ENCODE peak calls at places on chromosomes 3 and 15, in ten cellular contexts. Y is stomach, C is breast epithelium, V is endothelial cell of umbilical vein, J is HL-60, Q is transverse colon, U is GM12891, P is Panc1, D is suprapubic skin, B is GM12892. A is an unnamed sample.
A peak's percentile ranks its signal among the peaks of the same experiment; 100 is the strongest.

GRCh38 chr3:27590437-27591320 is 106.5 kb upstream of the SLC4A7 start:
- DNase-seq in Y (no peak), C (no peak), V (peak; percentile 95), J (peak; percentile 29), Q (no peak), U (no peak), P (no peak), D (no peak), B (no peak), A (no peak)

GRCh38 chr15:85750807-85751730 is 43.7 kb downstream of the KLHL25 start:
- DNase-seq in Y (peak; percentile 24), C (peak; percentile 18), V (no peak), J (peak; percentile 38), Q (no peak), U (no peak), P (no peak), D (peak; percentile 77), B (no peak), A (peak; percentile 63)

GRCh38 chr15:23647421-23648375 is at the start of gene MAGEL2:
- DNase-seq in Y (no peak), C (no peak), V (no peak), J (no peak), Q (no peak), U (no peak), P (no peak), D (no peak), B (no peak), A (no peak)

GRCh38 chr15:90933310-90933709 is 961 bp upstream of the HDDC3 start:
- DNase-seq in Y (no peak), C (no peak), V (no peak), J (no peak), Q (no peak), U (no peak), P (no peak), D (no peak), B (no peak), A (no peak)

GRCh38 chr15:85059734-85060133 is 78.1 kb downstream of the PDE8A start:
- DNase-seq in Y (no peak), C (no peak), V (no peak), J (no peak), Q (no peak), U (no peak), P (no peak), D (no peak), B (no peak), A (no peak)

GRCh38 chr3:100882571-100882981 is 110.6 kb downstream of the ABI3BP start:
- DNase-seq in Y (no peak), C (no peak), V (peak; percentile 57), J (no peak), Q (no peak), U (no peak), P (no peak), D (no peak), B (no peak), A (no peak)

GRCh38 chr3:129592362-129593150 is 13.9 kb downstream of the PLXND1 start:
- DNase-seq in Y (no peak), C (peak; percentile 58), V (peak; percentile 68), J (peak; percentile 85), Q (peak; percentile 57), U (no peak), P (no peak), D (no peak), B (no peak), A (peak; percentile 81)

GRCh38 chr3:42668403-42668740 is 14.9 kb downstream of the ZBTB47 start:
- DNase-seq in Y (peak; percentile 8), C (no peak), V (no peak), J (no peak), Q (no peak), U (no peak), P (no peak), D (no peak), B (no peak), A (no peak)

GRCh38 chr3:52926556-52926955 is 29.2 kb upstream of the STIMATE start:
- DNase-seq in Y (no peak), C (no peak), V (no peak), J (no peak), Q (no peak), U (no peak), P (no peak), D (no peak), B (no peak), A (no peak)

GRCh38 chr3:37590328-37591079 is 271.2 kb upstream of the CTDSPL start:
- DNase-seq in Y (peak; percentile 52), C (no peak), V (no peak), J (no peak), Q (peak; percentile 20), U (no peak), P (no peak), D (peak; percentile 84), B (no peak), A (peak; percentile 33)

GRCh38 chr15:20345401-20345958 is 196.1 kb downstream of the GOLGA6L6 start:
- DNase-seq in Y (no peak), C (no peak), V (no peak), J (no peak), Q (no peak), U (no peak), P (no peak), D (no peak), B (no peak), A (no peak)

DNA sequence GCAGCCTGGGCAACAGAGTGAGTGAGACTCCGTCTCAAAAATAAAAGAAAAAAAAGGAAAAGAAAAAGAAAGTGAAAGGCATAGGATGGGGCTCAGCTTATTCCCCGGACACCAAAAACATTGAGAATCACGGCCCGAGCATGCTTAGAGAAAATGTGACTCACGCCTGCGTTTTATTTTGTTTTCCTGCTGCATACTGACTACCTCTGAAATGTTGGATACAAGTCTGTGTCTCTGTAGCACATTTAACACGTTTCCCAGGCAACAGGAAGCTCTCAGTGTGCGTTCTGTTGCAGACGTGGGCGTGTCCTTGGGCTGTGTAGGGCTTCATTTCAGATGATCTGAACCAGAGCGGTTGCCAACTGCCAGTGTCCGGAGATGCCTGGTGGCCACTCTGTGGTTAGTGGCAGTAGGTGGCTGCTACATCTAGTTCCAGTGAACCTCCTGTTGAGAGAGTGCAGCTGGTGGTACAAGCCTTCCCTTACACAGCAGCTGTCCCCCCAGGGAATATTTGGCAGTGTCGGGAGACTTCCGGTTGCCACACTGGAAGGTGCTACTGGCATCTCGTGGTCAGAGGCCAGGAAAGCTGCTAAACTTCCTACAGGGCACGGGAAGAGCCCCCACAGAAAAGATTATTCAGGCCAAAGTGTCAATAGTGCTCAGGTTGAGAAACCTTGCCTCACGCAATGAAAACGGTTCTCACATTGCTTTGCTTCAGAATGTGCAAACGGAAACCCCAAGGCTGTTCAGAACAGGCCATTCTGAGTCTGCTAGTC is 3.0 kb downstream of the SLC51A start:
- DNase-seq in Y (no peak), C (peak; percentile 76), V (peak; percentile 77), J (peak; percentile 97), Q (peak; percentile 65), U (peak; percentile 67), P (no peak), D (no peak), B (peak; percentile 49), A (no peak)
- TF ChIP-seq POLR2AphosphoS5 in Y (peak; percentile 5), C (peak; percentile 15), V (no peak), J (peak; percentile 96), Q (no peak), U (no peak), P (no peak), D (no peak), B (no peak), A (peak; percentile 14)

DNA sequence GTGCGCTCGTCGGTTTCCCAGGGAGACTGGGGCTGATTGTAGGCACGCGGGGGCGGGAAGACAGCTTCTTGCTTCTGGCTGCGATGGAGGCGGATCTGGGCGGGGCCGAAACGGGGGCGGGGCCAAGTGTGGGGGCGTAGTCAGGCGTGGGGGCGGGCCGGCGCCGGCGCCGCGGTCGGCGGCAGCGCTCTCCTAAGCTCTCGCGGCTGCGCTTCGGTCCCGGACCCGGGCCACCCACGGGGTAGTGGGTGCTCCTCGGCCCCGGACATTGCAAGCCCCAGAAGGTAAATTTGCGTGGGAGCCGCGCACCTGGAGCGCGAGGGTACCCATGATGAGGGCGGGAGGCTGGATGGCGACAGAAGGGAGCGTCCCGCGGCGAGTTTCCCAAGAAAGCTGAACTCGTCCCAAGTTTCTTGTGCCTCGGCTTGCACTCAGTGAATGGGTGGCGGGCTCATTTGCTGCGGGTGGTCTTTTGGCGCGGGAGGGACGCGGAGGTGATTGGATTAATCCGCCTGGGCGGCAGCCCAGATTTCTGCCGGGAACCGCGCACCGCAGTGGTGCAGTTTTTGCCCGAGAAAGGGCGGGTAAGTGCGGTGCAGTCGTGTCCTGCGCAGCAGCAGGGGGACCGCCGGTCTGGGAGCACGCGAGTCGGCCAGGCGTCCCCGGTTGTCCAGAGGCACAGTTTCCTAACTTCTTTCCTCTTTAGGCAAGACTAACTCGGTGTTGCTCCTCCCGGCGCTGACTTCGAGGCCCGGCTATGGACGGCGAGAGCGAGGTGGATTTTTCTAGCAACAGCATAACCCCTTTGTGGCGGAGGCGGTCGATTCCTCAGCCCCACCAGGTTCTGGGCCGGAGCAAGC is at the start of gene ARHGEF26:
- DNase-seq in Y (peak; percentile 89), C (peak; percentile 74), V (peak; percentile 84), J (peak; percentile 50), Q (peak; percentile 91), U (peak; percentile 56), P (no peak), D (peak; percentile 94), B (peak; percentile 54), A (peak; percentile 98)
- TF ChIP-seq POLR2AphosphoS5 in Y (peak; percentile 45), C (peak; percentile 51), V (no peak), J (no peak), Q (peak; percentile 73), U (no peak), P (no peak), D (peak; percentile 5), B (no peak), A (no peak)

DNA sequence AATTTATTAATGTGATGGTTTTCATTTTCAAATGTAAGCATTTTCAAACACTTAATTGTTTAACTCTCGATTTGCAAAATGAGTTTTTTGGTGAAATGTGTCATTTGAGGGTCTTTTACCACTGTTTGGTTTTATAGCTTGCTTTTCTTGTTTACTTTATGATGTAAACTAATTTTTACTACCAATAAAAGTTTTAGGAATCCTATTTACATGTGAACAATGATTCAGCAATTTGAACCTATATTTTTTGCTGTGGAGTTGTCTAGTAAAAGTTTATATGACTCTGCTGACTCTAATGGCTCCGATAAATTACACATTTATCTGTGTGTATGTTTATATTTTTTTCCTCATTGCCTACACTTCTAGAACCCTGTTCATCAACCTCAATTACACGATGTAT is 89.3 kb downstream of the PTPRG start:
- DNase-seq in Y (no peak), C (no peak), V (no peak), J (no peak), Q (no peak), U (no peak), P (no peak), D (no peak), B (no peak), A (no peak)
- TF ChIP-seq POLR2AphosphoS5 in Y (no peak), C (no peak), V (no peak), J (no peak), Q (no peak), U (no peak), P (no peak), D (no peak), B (no peak), A (no peak)

DNA sequence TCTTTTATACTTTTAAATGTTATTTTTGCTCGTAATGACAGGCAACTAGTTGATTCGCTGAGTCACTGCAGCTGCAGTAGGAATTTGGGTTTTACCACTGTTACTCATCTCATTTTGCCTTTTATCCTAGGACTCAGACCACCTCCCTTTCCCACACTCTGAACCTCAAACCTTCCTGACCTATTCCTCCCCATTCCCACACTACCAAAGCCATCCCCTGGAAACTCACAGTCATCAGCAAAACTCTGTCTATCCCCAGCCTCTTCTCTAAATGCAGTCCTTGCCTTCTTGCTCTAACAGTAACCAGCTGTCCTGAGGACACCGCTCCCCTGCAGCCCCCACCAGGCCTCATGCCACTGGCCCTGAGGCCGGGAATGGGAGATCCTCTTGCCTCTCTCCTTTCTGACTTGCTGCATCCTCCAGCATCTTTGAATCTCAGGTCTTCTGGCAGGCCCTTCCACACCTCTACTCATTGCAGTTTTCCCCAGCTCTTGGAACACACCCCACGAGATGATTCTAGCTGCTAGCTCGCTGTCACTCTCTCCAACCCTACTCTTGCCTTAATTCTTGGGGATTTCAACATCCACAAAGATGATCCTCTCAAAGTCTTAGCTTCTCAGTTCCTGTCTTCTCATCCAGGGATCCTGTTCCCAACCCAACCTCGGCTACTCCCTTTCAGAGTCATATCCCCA is 55.9 kb upstream of the C3orf80 start:
- DNase-seq in Y (no peak), C (no peak), V (no peak), J (no peak), Q (no peak), U (no peak), P (no peak), D (no peak), B (no peak), A (no peak)
- TF ChIP-seq POLR2AphosphoS5 in Y (no peak), C (no peak), V (no peak), J (no peak), Q (no peak), U (no peak), P (no peak), D (no peak), B (no peak), A (no peak)

A was measured in upper lobe of left lung.